ENCODE peak calls at places on chromosomes 13 and 19, in seven cellular contexts. A, M, Z, J, L, W and D are unnamed samples.

GRCh38 chr19:49864890-49865289 is 2.5 kb downstream of the PNKP start:
- DNase-seq in Z (no peak), W (no peak), L (no peak), M (no peak), J (no peak), A (no peak), D (no peak)

GRCh38 chr13:110712081-110712848 is 1.2 kb upstream of the ING1 start:
- DNase-seq in M (no peak), L (peak), A (peak), J (peak), W (peak), Z (peak), D (peak)

GRCh38 chr19:43934055-43934984 is 762 bp downstream of the ZNF45 start:
- DNase-seq in J (no peak), L (no peak), A (peak), Z (no peak), M (no peak), W (no peak), D (peak)

GRCh38 chr13:113771709-113772331 is 12.8 kb downstream of the TMEM255B start:
- DNase-seq in A (peak), W (no peak), Z (no peak), J (no peak), L (no peak), M (no peak), D (no peak)

GRCh38 chr19:10211691-10212090 is 16.9 kb upstream of the DNMT1 start:
- DNase-seq in J (no peak), M (no peak), L (no peak), A (no peak), W (no peak), Z (no peak), D (no peak)

GRCh38 chr13:35927554-35927953 is 203.6 kb downstream of the DCLK1 start:
- DNase-seq in W (no peak), M (no peak), L (no peak), A (peak), Z (no peak), J (no peak), D (peak)

GRCh38 chr19:16327911-16328823 is 3.5 kb downstream of the KLF2 start:
- DNase-seq in L (no peak), W (peak), J (no peak), A (peak), Z (no peak), M (no peak), D (peak)

GRCh38 chr19:6801397-6802086 is 29.0 kb downstream of the VAV1 start:
- DNase-seq in Z (peak), J (peak), A (no peak), W (peak), L (no peak), M (peak), D (peak)

GRCh38 chr13:75514080-75515040 is 23.3 kb downstream of the COMMD6 start:
- DNase-seq in L (no peak), Z (no peak), J (no peak), A (peak), M (no peak), W (no peak), D (no peak)

GRCh38 chr13:80362488-80362887 is 21.6 kb upstream of the SPRY2 start:
- DNase-seq in J (no peak), L (no peak), M (no peak), W (no peak), Z (no peak), A (no peak), D (no peak)

GRCh38 chr13:24921003-24921402 is 157.0 kb downstream of the RNF17 start:
- DNase-seq in M (no peak), L (no peak), A (no peak), J (no peak), W (no peak), Z (no peak), D (no peak)

GRCh38 chr13:95083758-95084157 is 217.5 kb downstream of the ABCC4 start:
- DNase-seq in L (no peak), A (peak), Z (no peak), J (no peak), W (no peak), M (no peak), D (no peak)

GRCh38 chr19:2303209-2303798 is 4.7 kb downstream of the LINGO3 start:
- DNase-seq in Z (no peak), M (no peak), J (no peak), A (no peak), L (no peak), W (no peak), D (no peak)